ENCODE peak calls at places on chromosomes 11 and 22, in six cellular contexts. One of them, this sample, is unnamed.

GRCh38 chr22:35480627-35481565 is 59.7 kb upstream of the RASD2 start:
- DNase-seq in neuronal stem cell: no peak
- DNase-seq in effector memory CD8-positive, alpha-beta T cell: no peak
- DNase-seq in mesenchymal stem cell: peak; percentile 26
- DNase-seq in HFF-Myc: no peak
- DNase-seq in progenitor cell of endocrine pancreas: no peak
- DNase-seq in this sample: no peak

GRCh38 chr22:38416621-38417251 is 38.3 kb downstream of the KCNJ4 start:
- DNase-seq in effector memory CD8-positive, alpha-beta T cell: no peak
- DNase-seq in HFF-Myc: no peak
- DNase-seq in progenitor cell of endocrine pancreas: no peak
- DNase-seq in neuronal stem cell: no peak
- DNase-seq in mesenchymal stem cell: no peak
- DNase-seq in this sample: no peak

GRCh38 chr11:11977206-11977938 is 31.1 kb downstream of the DKK3 start:
- DNase-seq in effector memory CD8-positive, alpha-beta T cell: no peak
- DNase-seq in progenitor cell of endocrine pancreas: no peak
- DNase-seq in mesenchymal stem cell: peak; percentile 93
- DNase-seq in neuronal stem cell: no peak
- DNase-seq in HFF-Myc: peak; percentile 91
- DNase-seq in this sample: peak; percentile 23

GRCh38 chr11:87298155-87298554 is 260.4 kb downstream of the TMEM135 start:
- DNase-seq in mesenchymal stem cell: no peak
- DNase-seq in effector memory CD8-positive, alpha-beta T cell: no peak
- DNase-seq in progenitor cell of endocrine pancreas: no peak
- DNase-seq in neuronal stem cell: no peak
- DNase-seq in HFF-Myc: no peak
- DNase-seq in this sample: no peak

GRCh38 chr11:2100361-2101170 is 38.6 kb downstream of the IGF2 start:
- DNase-seq in progenitor cell of endocrine pancreas: no peak
- DNase-seq in HFF-Myc: no peak
- DNase-seq in mesenchymal stem cell: no peak
- DNase-seq in neuronal stem cell: no peak
- DNase-seq in effector memory CD8-positive, alpha-beta T cell: no peak
- DNase-seq in this sample: no peak

GRCh38 chr22:39630721-39631120 is 60.2 kb downstream of the CACNA1I start:
- DNase-seq in HFF-Myc: no peak
- DNase-seq in mesenchymal stem cell: no peak
- DNase-seq in progenitor cell of endocrine pancreas: no peak
- DNase-seq in neuronal stem cell: no peak
- DNase-seq in effector memory CD8-positive, alpha-beta T cell: no peak
- DNase-seq in this sample: no peak

GRCh38 chr11:124938206-124938765 is 2.4 kb upstream of the HEPACAM start:
- DNase-seq in HFF-Myc: no peak
- DNase-seq in mesenchymal stem cell: no peak
- DNase-seq in effector memory CD8-positive, alpha-beta T cell: no peak
- DNase-seq in neuronal stem cell: no peak
- DNase-seq in progenitor cell of endocrine pancreas: no peak
- DNase-seq in this sample: no peak

GRCh38 chr11:6238902-6239301 is at the start of gene CNGA4:
- DNase-seq in mesenchymal stem cell: no peak
- DNase-seq in neuronal stem cell: no peak
- DNase-seq in HFF-Myc: no peak
- DNase-seq in progenitor cell of endocrine pancreas: no peak
- DNase-seq in effector memory CD8-positive, alpha-beta T cell: no peak
- DNase-seq in this sample: no peak

GRCh38 chr11:71298016-71298550 is 45.7 kb upstream of the SHANK2 start:
- DNase-seq in effector memory CD8-positive, alpha-beta T cell: no peak
- DNase-seq in progenitor cell of endocrine pancreas: no peak
- DNase-seq in mesenchymal stem cell: no peak
- DNase-seq in neuronal stem cell: no peak
- DNase-seq in HFF-Myc: no peak
- DNase-seq in this sample: no peak

GRCh38 chr22:27866136-27867091 is 52.6 kb downstream of the PITPNB start:
- DNase-seq in neuronal stem cell: no peak
- DNase-seq in mesenchymal stem cell: peak; percentile 87
- DNase-seq in HFF-Myc: peak; percentile 70
- DNase-seq in effector memory CD8-positive, alpha-beta T cell: no peak
- DNase-seq in progenitor cell of endocrine pancreas: no peak
- DNase-seq in this sample: no peak

GRCh38 chr11:70072471-70073187 is 5.5 kb upstream of the ANO1 start:
- DNase-seq in progenitor cell of endocrine pancreas: no peak
- DNase-seq in mesenchymal stem cell: no peak
- DNase-seq in HFF-Myc: no peak
- DNase-seq in neuronal stem cell: no peak
- DNase-seq in effector memory CD8-positive, alpha-beta T cell: no peak
- DNase-seq in this sample: no peak

GRCh38 chr11:2808850-2809847 is 76.4 kb downstream of the CDKN1C start:
- DNase-seq in progenitor cell of endocrine pancreas: no peak
- DNase-seq in neuronal stem cell: no peak
- DNase-seq in mesenchymal stem cell: no peak
- DNase-seq in HFF-Myc: no peak
- DNase-seq in effector memory CD8-positive, alpha-beta T cell: no peak
- DNase-seq in this sample: no peak

GRCh38 chr11:11535611-11536010 is 86.2 kb downstream of the GALNT18 start:
- DNase-seq in mesenchymal stem cell: no peak
- DNase-seq in effector memory CD8-positive, alpha-beta T cell: no peak
- DNase-seq in neuronal stem cell: no peak
- DNase-seq in progenitor cell of endocrine pancreas: no peak
- DNase-seq in HFF-Myc: no peak
- DNase-seq in this sample: no peak

GRCh38 chr11:82671451-82671850 is 62.2 kb downstream of the FAM181B start:
- DNase-seq in neuronal stem cell: no peak
- DNase-seq in effector memory CD8-positive, alpha-beta T cell: no peak
- DNase-seq in HFF-Myc: no peak
- DNase-seq in mesenchymal stem cell: no peak
- DNase-seq in progenitor cell of endocrine pancreas: no peak
- DNase-seq in this sample: peak; percentile 81

GRCh38 chr11:44407211-44407996 is 97.5 kb upstream of the ALX4 start:
- DNase-seq in progenitor cell of endocrine pancreas: no peak
- DNase-seq in neuronal stem cell: no peak
- DNase-seq in effector memory CD8-positive, alpha-beta T cell: no peak
- DNase-seq in mesenchymal stem cell: no peak
- DNase-seq in HFF-Myc: no peak
- DNase-seq in this sample: no peak

GRCh38 chr11:75273331-75273988 is 32.9 kb downstream of the TPBGL start:
- DNase-seq in neuronal stem cell: no peak
- DNase-seq in mesenchymal stem cell: no peak
- DNase-seq in HFF-Myc: no peak
- DNase-seq in effector memory CD8-positive, alpha-beta T cell: no peak
- DNase-seq in progenitor cell of endocrine pancreas: no peak
- DNase-seq in this sample: no peak

GRCh38 chr22:44710474-44711235 is 8.7 kb downstream of the PRR5 start:
- DNase-seq in progenitor cell of endocrine pancreas: no peak
- DNase-seq in mesenchymal stem cell: no peak
- DNase-seq in HFF-Myc: no peak
- DNase-seq in effector memory CD8-positive, alpha-beta T cell: peak; percentile 70
- DNase-seq in neuronal stem cell: no peak
- DNase-seq in this sample: no peak

GRCh38 chr22:36510966-36511881 is 4.4 kb upstream of the FOXRED2 start:
- DNase-seq in progenitor cell of endocrine pancreas: peak; percentile 37
- DNase-seq in HFF-Myc: no peak
- DNase-seq in effector memory CD8-positive, alpha-beta T cell: peak; percentile 10
- DNase-seq in neuronal stem cell: no peak
- DNase-seq in mesenchymal stem cell: peak; percentile 72
- DNase-seq in this sample: peak; percentile 27

GRCh38 chr11:22725079-22725478 is 58.7 kb downstream of the GAS2 start:
- DNase-seq in neuronal stem cell: no peak
- DNase-seq in progenitor cell of endocrine pancreas: no peak
- DNase-seq in HFF-Myc: no peak
- DNase-seq in effector memory CD8-positive, alpha-beta T cell: no peak
- DNase-seq in mesenchymal stem cell: no peak
- DNase-seq in this sample: no peak

GRCh38 chr11:94169516-94169915 is 40.9 kb downstream of the PANX1 start:
- DNase-seq in effector memory CD8-positive, alpha-beta T cell: no peak
- DNase-seq in HFF-Myc: no peak
- DNase-seq in progenitor cell of endocrine pancreas: no peak
- DNase-seq in mesenchymal stem cell: no peak
- DNase-seq in neuronal stem cell: no peak
- DNase-seq in this sample: no peak

GRCh38 chr11:2769409-2769778 is 69.6 kb upstream of the KCNQ1OT1 start:
- DNase-seq in progenitor cell of endocrine pancreas: no peak
- DNase-seq in mesenchymal stem cell: no peak
- DNase-seq in effector memory CD8-positive, alpha-beta T cell: no peak
- DNase-seq in HFF-Myc: no peak
- DNase-seq in neuronal stem cell: no peak
- DNase-seq in this sample: no peak

GRCh38 chr11:59273008-59273841 is 60.5 kb upstream of the MPEG1 start:
- DNase-seq in HFF-Myc: no peak
- DNase-seq in progenitor cell of endocrine pancreas: no peak
- DNase-seq in mesenchymal stem cell: no peak
- DNase-seq in neuronal stem cell: no peak
- DNase-seq in effector memory CD8-positive, alpha-beta T cell: no peak
- DNase-seq in this sample: peak; percentile 94

GRCh38 chr11:115141221-115141620 is 363.0 kb downstream of the CADM1 start:
- DNase-seq in progenitor cell of endocrine pancreas: no peak
- DNase-seq in HFF-Myc: no peak
- DNase-seq in mesenchymal stem cell: no peak
- DNase-seq in effector memory CD8-positive, alpha-beta T cell: no peak
- DNase-seq in neuronal stem cell: no peak
- DNase-seq in this sample: no peak

This sample was measured in T47D.